ENCODE peak calls at places on chromosomes 16 and 17, in four cellular contexts. W is colonic mucosa, F is transverse colon, Q is OCI-LY7. X is an unnamed sample.

GRCh38 chr17:9729034-9729650 is 62.2 kb downstream of the DHRS7C start:
- DNase-seq in W (no peak), F (no peak), Q (peak; percentile 56), X (peak; percentile 70)

GRCh38 chr16:35749253-35750141 is 2290.1 kb downstream of the TP53TG3F start:
- DNase-seq in W (no peak), F (no peak), Q (no peak), X (no peak)

GRCh38 chr17:81912441-81913309 is 1.5 kb upstream of the PCYT2 start:
- DNase-seq in W (no peak), F (no peak), Q (no peak), X (no peak)

GRCh38 chr16:81315271-81316175 is 761 bp downstream of the GAN start:
- DNase-seq in W (peak; percentile 67), F (peak; percentile 68), Q (peak; percentile 59), X (peak; percentile 63)

GRCh38 chr16:2070576-2071453 is 23.0 kb downstream of the TSC2 start:
- DNase-seq in W (no peak), F (no peak), Q (no peak), X (no peak)

GRCh38 chr16:70432800-70433455 is 6.0 kb downstream of the ST3GAL2 start:
- DNase-seq in W (no peak), F (peak; percentile 51), Q (peak; percentile 89), X (no peak)

GRCh38 chr16:66927012-66927436 is 1.7 kb upstream of the RRAD start:
- DNase-seq in W (no peak), F (no peak), Q (no peak), X (peak; percentile 68)

GRCh38 chr16:77288222-77288621 is 89.0 kb downstream of the SYCE1L start:
- DNase-seq in W (no peak), F (no peak), Q (no peak), X (no peak)

GRCh38 chr16:66256919-66257318 is 109.6 kb upstream of the CDH5 start:
- DNase-seq in W (no peak), F (no peak), Q (no peak), X (peak; percentile 38)

GRCh38 chr17:3732171-3732570 is 8.5 kb downstream of the HASPIN start:
- DNase-seq in W (no peak), F (peak; percentile 49), Q (peak; percentile 68), X (peak; percentile 73)

GRCh38 chr17:31579265-31579664 is 187.8 kb downstream of the RAB11FIP4 start:
- DNase-seq in W (no peak), F (no peak), Q (no peak), X (no peak)

GRCh38 chr17:66675991-66676371 is 158.9 kb upstream of the CACNG5 start:
- DNase-seq in W (no peak), F (no peak), Q (no peak), X (no peak)

GRCh38 chr16:8519179-8519578 is 71.1 kb downstream of the TMEM114 start:
- DNase-seq in W (peak; percentile 49), F (no peak), Q (no peak), X (no peak)

GRCh38 chr16:17801024-17801423 is 330.3 kb upstream of the XYLT1 start:
- DNase-seq in W (no peak), F (no peak), Q (no peak), X (no peak)

GRCh38 chr17:48244121-48244711 is 136.7 kb downstream of the SNX11 start:
- DNase-seq in W (peak; percentile 44), F (peak; percentile 37), Q (peak; percentile 29), X (peak; percentile 53)

GRCh38 chr16:56883586-56883985 is 18.6 kb downstream of the SLC12A3 start:
- DNase-seq in W (no peak), F (no peak), Q (no peak), X (no peak)

GRCh38 chr16:24748242-24748641 is 18.8 kb downstream of the TNRC6A start:
- DNase-seq in W (no peak), F (no peak), Q (no peak), X (no peak)

GRCh38 chr16:49637933-49638695 is 217.8 kb downstream of the ZNF423 start:
- DNase-seq in W (no peak), F (no peak), Q (no peak), X (peak; percentile 41)

GRCh38 chr16:59510008-59510424 is 775.9 kb upstream of the GOT2 start:
- DNase-seq in W (no peak), F (no peak), Q (no peak), X (no peak)

GRCh38 chr16:81497690-81498089 is 53.1 kb downstream of the CMIP start:
- DNase-seq in W (no peak), F (no peak), Q (peak; percentile 43), X (no peak)

GRCh38 chr16:10805362-10805761 is 13.2 kb downstream of the TVP23A start:
- DNase-seq in W (no peak), F (no peak), Q (no peak), X (no peak)

GRCh38 chr17:7836596-7837374 is 2.8 kb downstream of the KDM6B start:
- DNase-seq in W (peak; percentile 99), F (peak; percentile 98), Q (peak; percentile 93), X (peak; percentile 100)

GRCh38 chr16:57834936-57835335 is 32.6 kb upstream of the KIFC3 start:
- DNase-seq in W (no peak), F (no peak), Q (no peak), X (no peak)

GRCh38 chr17:75649687-75650086 is 16.5 kb downstream of the SMIM5 start:
- DNase-seq in W (no peak), F (no peak), Q (no peak), X (peak; percentile 36)

GRCh38 chr16:17459903-17460521 is 10.7 kb downstream of the XYLT1 start:
- DNase-seq in W (no peak), F (peak; percentile 33), Q (peak; percentile 92), X (no peak)

GRCh38 chr16:66943426-66944053 is 8.2 kb downstream of the CES2 start:
- DNase-seq in W (no peak), F (no peak), Q (no peak), X (no peak)

GRCh38 chr16:991759-992158 is 10.2 kb downstream of the SOX8 start:
- DNase-seq in W (no peak), F (no peak), Q (no peak), X (no peak)

GRCh38 chr16:17312100-17312732 is 158.5 kb downstream of the XYLT1 start:
- DNase-seq in W (peak; percentile 88), F (peak; percentile 89), Q (no peak), X (peak; percentile 63)

GRCh38 chr17:78407387-78407990 is 29.0 kb downstream of the PGS1 start:
- DNase-seq in W (no peak), F (no peak), Q (no peak), X (no peak)

GRCh38 chr17:57106107-57106835 is 21.2 kb downstream of the AKAP1 start:
- DNase-seq in W (no peak), F (peak; percentile 38), Q (no peak), X (peak; percentile 86)

GRCh38 chr17:6474906-6475305 is 30.7 kb downstream of the PIMREG start:
- DNase-seq in W (no peak), F (no peak), Q (no peak), X (no peak)

GRCh38 chr17:7215136-7215638 is 4.4 kb downstream of the DLG4 start:
- DNase-seq in W (no peak), F (no peak), Q (no peak), X (no peak)

GRCh38 chr17:80649672-80650338 is 105.2 kb downstream of the RPTOR start:
- DNase-seq in W (no peak), F (no peak), Q (peak; percentile 46), X (peak; percentile 95)

GRCh38 chr17:59491353-59492090 is 73.9 kb upstream of the DHX40 start:
- DNase-seq in W (no peak), F (no peak), Q (no peak), X (no peak)

GRCh38 chr17:2700031-2700490 is 11.5 kb downstream of the CLUH start:
- DNase-seq in W (no peak), F (no peak), Q (no peak), X (peak; percentile 40)

GRCh38 chr17:32503251-32504165 is 16.7 kb downstream of the CDK5R1 start:
- DNase-seq in W (no peak), F (peak; percentile 36), Q (peak; percentile 91), X (no peak)

GRCh38 chr17:11336290-11336995 is 95.4 kb downstream of the SHISA6 start:
- DNase-seq in W (no peak), F (no peak), Q (no peak), X (no peak)

GRCh38 chr17:8746501-8747236 is 2.0 kb upstream of the CCDC42 start:
- DNase-seq in W (no peak), F (no peak), Q (no peak), X (no peak)

GRCh38 chr17:16135461-16135860 is 79.9 kb downstream of the NCOR1 start:
- DNase-seq in W (no peak), F (no peak), Q (no peak), X (no peak)
- TF ChIP-seq CTCF in W (no peak), F (no peak), Q (no peak), X (no peak)

GRCh38 chr17:47205419-47205963 is 3.7 kb upstream of the MYL4 start:
- DNase-seq in W (peak; percentile 50), F (peak; percentile 67), Q (peak; percentile 90), X (peak; percentile 80)
- H3K4me3 ChIP-seq in W (no peak overlapping the region), F (no peak overlapping the region), Q (peak overlapping the region; percentile 57), X (no peak overlapping the region)

DNA sequence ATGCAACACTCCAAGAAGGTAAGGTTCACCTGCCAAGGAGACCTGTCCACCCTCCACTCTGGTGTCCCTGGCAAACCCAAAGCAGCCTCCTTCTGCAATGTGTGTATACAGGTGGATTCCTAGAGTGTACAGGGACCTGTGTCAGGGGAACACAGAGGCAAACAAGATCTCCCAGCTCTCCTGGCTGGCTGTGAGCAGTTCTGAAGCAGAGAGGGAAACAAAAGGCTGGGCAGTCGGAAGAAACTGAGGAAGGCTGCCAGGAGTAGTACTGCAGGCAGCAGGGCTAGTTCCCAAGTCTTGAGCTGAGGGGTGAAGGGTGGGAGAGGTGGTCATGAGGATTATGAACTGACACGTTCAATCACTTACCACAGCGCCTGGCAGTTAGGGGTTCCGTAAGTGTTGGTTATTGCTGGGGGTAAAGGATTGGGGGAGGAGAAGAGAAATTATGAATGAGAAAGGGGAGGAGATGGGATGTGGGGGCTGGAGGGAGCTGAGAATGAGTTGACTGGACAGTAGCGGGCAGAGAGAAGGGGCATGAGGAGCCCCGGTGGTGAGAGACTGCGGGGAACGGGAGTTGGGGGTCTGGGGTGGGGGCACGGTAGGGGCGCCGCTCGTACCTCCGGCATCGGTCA is 737 bp downstream of the KCTD13 start:
- DNase-seq in W (peak; percentile 26), F (no peak), Q (no peak), X (peak; percentile 52)
- H3K27ac ChIP-seq in W (peak overlapping the region; percentile 68), F (peak overlapping the region; percentile 96), Q (no peak overlapping the region), X (no peak overlapping the region)

GRCh38 chr16:86555763-86556130 is 712 bp upstream of the MTHFSD start:
- DNase-seq in W (no peak), F (no peak), Q (no peak), X (peak; percentile 44)
- TF ChIP-seq CTCF in W (no peak), F (no peak), Q (no peak), X (no peak)

DNA sequence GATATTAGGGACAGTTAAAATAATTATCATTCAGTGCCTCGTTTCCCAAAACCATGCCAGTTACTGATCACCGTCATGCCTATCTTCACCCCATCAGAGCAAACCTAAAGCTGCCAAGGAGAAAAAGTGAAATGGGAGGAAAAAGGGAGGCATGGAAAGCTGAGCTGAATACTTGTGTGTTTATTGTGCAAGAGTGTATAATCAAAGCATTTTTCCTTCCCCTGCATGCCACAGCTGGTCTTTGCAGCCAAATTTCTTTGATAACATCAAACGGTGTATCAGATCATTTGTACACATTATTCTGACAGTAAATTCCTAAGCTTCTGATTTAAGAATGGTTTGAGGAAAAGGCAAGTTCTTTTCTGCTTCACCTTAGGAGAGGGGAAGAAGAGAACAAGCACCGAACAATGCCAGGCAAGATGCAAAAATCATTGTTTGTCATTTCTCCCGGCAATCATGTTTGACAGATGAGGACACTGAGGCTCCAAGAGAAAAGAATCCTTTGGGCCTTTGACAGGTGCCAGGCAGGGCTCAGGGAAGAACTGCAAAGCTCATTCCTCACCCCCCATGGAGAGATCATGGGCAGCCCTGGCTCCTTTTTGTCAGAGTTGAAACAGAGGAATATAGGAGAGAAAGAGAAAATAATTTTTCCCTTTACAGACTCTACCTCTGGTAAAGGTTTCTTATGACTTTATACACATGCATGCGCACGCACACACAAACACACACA is 51.4 kb upstream of the ARHGAP44 start:
- DNase-seq in W (no peak), F (no peak), Q (no peak), X (peak; percentile 51)
- H3K4me3 ChIP-seq in W (no peak overlapping the region), F (no peak overlapping the region), Q (no peak overlapping the region), X (no peak overlapping the region)

X was measured in endodermal cell.